ENCODE peak calls at places on chromosomes 16 and 17, in four cellular contexts. C, K, E and I are unnamed samples.

GRCh38 chr17:50660887-50661345 is 26.2 kb downstream of the ABCC3 start:
- DNase-seq in E (no peak), C (no peak), K (no peak), I (no peak)

GRCh38 chr17:60149691-60150582 is at the start of gene CA4:
- DNase-seq in K (no peak), E (no peak), C (no peak), I (no peak)

GRCh38 chr17:75457047-75457654 is 716 bp downstream of the TMEM94 start:
- DNase-seq in C (no peak), E (peak), K (peak), I (no peak)

GRCh38 chr17:11969565-11969964 is 27.7 kb downstream of the ZNF18 start:
- DNase-seq in K (no peak), C (no peak), E (no peak), I (no peak)

GRCh38 chr17:39736319-39737165 is 1.2 kb upstream of the GRB7 start:
- DNase-seq in E (peak), C (no peak), K (no peak), I (no peak)

GRCh38 chr17:48555183-48555615 is 10.3 kb upstream of the HOXB2 start:
- DNase-seq in K (no peak), E (no peak), C (no peak), I (no peak)

GRCh38 chr16:88616736-88617135 is 21.6 kb upstream of the IL17C start:
- DNase-seq in C (no peak), E (no peak), K (no peak), I (no peak)

GRCh38 chr17:36463916-36464764 is 22.3 kb upstream of the ZNHIT3 start:
- DNase-seq in K (peak), C (no peak), E (peak), I (no peak)

GRCh38 chr17:4997302-4998026 is at the start of the genes INCA1 and KIF1C:
- DNase-seq in E (peak), C (peak), K (peak), I (peak)

GRCh38 chr17:19573075-19573474 is 39.4 kb downstream of the SLC47A1 start:
- DNase-seq in E (no peak), K (no peak), C (no peak), I (no peak)

GRCh38 chr16:87834015-87834667 is 35.2 kb downstream of the SLC7A5 start:
- DNase-seq in E (no peak), K (no peak), C (no peak), I (no peak)

GRCh38 chr16:3578121-3578520 is 918 bp upstream of the NLRC3 start:
- DNase-seq in E (no peak), C (no peak), K (no peak), I (no peak)

GRCh38 chr16:29676989-29677388 is 2.0 kb upstream of the QPRT start:
- DNase-seq in K (no peak), C (no peak), E (no peak), I (no peak)

GRCh38 chr16:1989209-1989825 is 453 bp upstream of the SYNGR3 start:
- DNase-seq in C (no peak), E (peak), K (no peak), I (no peak)

GRCh38 chr17:75836605-75837004 is 7.6 kb downstream of the UNC13D start:
- DNase-seq in K (no peak), E (no peak), C (no peak), I (no peak)

GRCh38 chr16:85735946-85736345 is 14.9 kb downstream of the C16orf74 start:
- DNase-seq in K (no peak), E (no peak), C (no peak), I (no peak)

GRCh38 chr17:20205609-20206008 is 196.4 kb downstream of the SPECC1 start:
- DNase-seq in C (no peak), K (no peak), E (peak), I (no peak)

GRCh38 chr17:3887811-3888210 is 5.0 kb downstream of the CAMKK1 start:
- DNase-seq in K (no peak), C (no peak), E (no peak), I (no peak)

GRCh38 chr16:4306439-4307214 is 9.2 kb upstream of the GLIS2 start:
- DNase-seq in K (no peak), E (peak), C (no peak), I (no peak)

GRCh38 chr16:85309656-85310587 is 197.7 kb upstream of the CIBAR2 start:
- DNase-seq in K (peak), C (peak), E (no peak), I (no peak)

GRCh38 chr17:3865166-3865565 is 19.1 kb upstream of the NCBP3 start:
- DNase-seq in C (no peak), K (no peak), E (no peak), I (no peak)

GRCh38 chr17:48539177-48539576 is 5.7 kb downstream of the HOXB2 start:
- DNase-seq in K (no peak), C (no peak), E (no peak), I (no peak)

GRCh38 chr17:66889480-66890230 is 54.7 kb downstream of the CACNG5 start:
- DNase-seq in K (no peak), C (no peak), E (no peak), I (no peak)

GRCh38 chr17:80270836-80271235 is 10.2 kb downstream of the RNF213 start:
- DNase-seq in C (no peak), K (no peak), E (no peak), I (no peak)

GRCh38 chr17:68424861-68425260 is 32.4 kb downstream of the WIPI1 start:
- DNase-seq in K (no peak), C (no peak), E (peak), I (no peak)

GRCh38 chr17:60947100-60947499 is 269.4 kb downstream of the BCAS3 start:
- DNase-seq in C (no peak), E (no peak), K (no peak), I (no peak)

GRCh38 chr17:49450735-49451134 is 36.1 kb upstream of the PHB1 start:
- DNase-seq in E (no peak), K (no peak), C (no peak), I (no peak)

GRCh38 chr16:78385406-78385805 is 286.0 kb downstream of the WWOX start:
- DNase-seq in E (no peak), C (no peak), K (no peak), I (no peak)

DNA sequence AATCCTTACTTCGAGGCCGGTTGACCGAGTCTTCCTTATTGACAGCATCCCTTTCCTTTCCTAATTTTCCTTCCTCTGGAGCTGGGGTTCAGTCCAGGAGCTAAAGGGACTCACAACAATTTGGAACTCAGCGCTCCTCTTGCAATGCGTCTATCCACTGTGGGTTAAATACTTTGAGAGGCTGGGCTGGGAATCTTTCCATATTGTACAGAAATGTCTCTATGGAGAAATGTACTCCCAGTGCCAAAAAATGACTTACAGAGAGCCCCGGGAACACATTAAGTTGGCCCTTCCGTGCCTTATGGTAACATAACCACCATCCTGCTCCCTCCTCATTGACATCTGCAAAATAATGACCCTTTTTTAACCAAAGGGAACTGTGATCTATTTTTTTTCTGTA is 192.8 kb downstream of the FTO start:
- DNase-seq in C (no peak), E (no peak), K (no peak), I (no peak)
- H3K4me3 ChIP-seq in C (no peak), E (no peak), K (no peak), I (no peak)

DNA sequence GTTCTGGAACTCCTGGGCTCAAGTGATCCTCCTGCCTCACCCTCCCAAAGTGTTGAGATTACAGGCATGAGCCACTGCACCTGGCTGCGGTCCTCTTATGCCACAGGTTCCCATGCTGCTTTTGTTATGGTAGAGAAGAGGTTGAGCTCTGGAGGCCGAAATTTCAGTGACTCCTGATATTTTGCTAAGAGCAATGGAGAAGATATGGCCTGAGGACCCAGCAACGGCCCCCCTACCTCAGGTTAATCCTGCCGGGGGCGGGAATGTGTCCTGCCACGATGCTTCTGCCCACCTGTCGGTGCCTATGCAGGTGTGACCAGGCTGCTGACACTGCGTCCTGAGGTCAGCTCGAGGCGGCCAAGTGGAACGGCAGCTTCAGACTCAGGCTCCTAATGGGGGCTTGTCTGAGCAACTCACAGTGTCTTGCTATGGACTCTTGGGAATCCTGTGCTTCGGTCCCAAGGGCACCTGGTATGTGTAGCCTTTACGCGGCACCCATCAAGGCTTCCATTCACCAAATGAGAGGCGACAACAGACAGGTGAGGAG is 7.6 kb upstream of the SEC14L1 start:
- DNase-seq in C (no peak), E (no peak), K (no peak), I (no peak)
- H3K27ac ChIP-seq in C (peak), E (no peak), K (no peak), I (no peak)

GRCh38 chr16:67391424-67392300 is 1.6 kb downstream of the TPPP3 start:
- DNase-seq in C (no peak), K (peak), E (no peak), I (no peak)

GRCh38 chr16:67393111-67393789 is at the start of gene TPPP3:
- DNase-seq in K (peak), C (peak), E (peak), I (peak)

GRCh38 chr16:67393790-67394270 is 532 bp upstream of the TPPP3 start:
- DNase-seq in K (no peak), E (no peak), C (no peak), I (no peak)

GRCh38 chr16:67390816-67391423 is 2.4 kb downstream of the TPPP3 start:
- DNase-seq in E (no peak), K (no peak), C (no peak), I (no peak)

GRCh38 chr16:67392301-67393059 is 818 bp downstream of the TPPP3 start:
- DNase-seq in C (no peak), E (no peak), K (no peak), I (no peak)
- H3K4me3 ChIP-seq in C (peak), E (peak), K (peak), I (peak)

DNA sequence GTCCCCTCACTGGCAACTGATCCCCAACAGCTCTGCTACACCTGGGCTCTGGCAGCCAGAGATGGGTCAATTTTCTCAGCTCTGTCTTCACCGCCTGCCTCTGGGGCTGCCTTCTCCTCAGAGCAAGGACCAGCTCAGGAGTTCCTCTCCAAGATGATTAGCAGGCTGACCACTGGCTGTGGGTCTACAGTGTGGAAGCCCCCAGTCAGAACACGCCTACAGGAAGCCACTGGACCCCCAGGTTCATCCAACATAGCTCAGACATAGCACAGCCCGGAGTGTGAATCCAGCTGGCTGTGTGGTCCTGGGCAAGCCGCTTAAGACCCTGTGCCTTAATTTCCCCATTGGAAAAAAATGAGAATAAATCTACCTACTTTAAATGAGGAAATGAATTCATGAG is 4.9 kb downstream of the DOK4 start:
- DNase-seq in E (no peak), K (no peak), C (no peak), I (no peak)
- H3K27ac ChIP-seq in E (no peak), K (no peak), C (no peak), I (no peak)

DNA sequence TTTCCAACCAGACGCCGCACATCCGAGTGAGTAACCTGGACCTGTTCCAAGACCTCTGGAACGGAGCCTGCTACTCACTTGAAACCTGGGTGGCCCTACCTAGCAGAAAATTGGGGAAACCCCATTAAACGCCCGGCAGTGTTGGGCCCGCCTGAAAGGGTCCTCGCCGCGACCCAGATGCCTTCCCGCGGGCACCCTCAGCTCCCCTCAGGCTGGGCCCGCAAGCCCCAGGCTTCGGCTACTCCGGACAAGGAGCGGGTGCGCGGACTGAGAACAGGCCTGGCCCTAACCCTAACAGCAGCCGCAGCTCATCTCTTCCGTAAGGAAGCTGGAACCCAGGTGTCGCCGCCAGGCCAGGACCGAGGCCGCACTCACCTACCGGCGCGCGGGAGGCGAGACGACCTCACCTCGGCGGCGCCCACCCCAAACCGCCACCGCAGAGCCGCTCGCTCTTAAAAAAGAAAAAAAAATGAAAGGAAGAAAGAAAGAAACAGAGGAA is 344 bp downstream of the PSME3IP1 start:
- DNase-seq in C (peak), E (peak), K (peak), I (peak)
- H3K4me3 ChIP-seq in C (peak), E (peak), K (peak), I (peak)

GRCh38 chr16:58267524-58268243 is 27.1 kb downstream of the PRSS54 start:
- DNase-seq in E (peak), K (no peak), C (no peak), I (no peak)
- H3K27ac ChIP-seq in E (peak), K (no peak), C (no peak), I (no peak)